ENCODE peak calls at places on chromosomes 7 and 10, in nine cellular contexts. H is HCT116, G is PC-3, T is GM23338, N is neural progenitor cell, D is SK-N-SH, J is GM23248, L is OCI-LY7, M is MM.1S. O is an unnamed sample.

GRCh38 chr10:370222-370825 is 235.1 kb downstream of the ZMYND11 start:
- DNase-seq in N (no peak), D (peak; percentile 45), M (no peak), H (no peak), T (no peak), L (no peak), J (peak; percentile 12), G (peak; percentile 4), O (no peak)

GRCh38 chr7:80136276-80137045 is 1.8 kb downstream of the GNAI1 start:
- DNase-seq in L (no peak), N (peak; percentile 13), G (peak; percentile 50), D (no peak), M (no peak), T (no peak), J (peak; percentile 87), H (no peak), O (peak; percentile 16)

GRCh38 chr10:82497451-82497850 is 622.5 kb downstream of the NRG3 start:
- DNase-seq in M (no peak), J (no peak), L (no peak), D (no peak), G (no peak), T (no peak), N (no peak), H (no peak), O (no peak)

GRCh38 chr7:128005117-128005516 is 26.1 kb downstream of the LRRC4 start:
- DNase-seq in T (no peak), J (no peak), G (no peak), H (no peak), N (no peak), D (no peak), M (no peak), L (peak; percentile 76), O (no peak)

GRCh38 chr7:47507514-47507913 is 74.4 kb downstream of the TNS3 start:
- DNase-seq in G (no peak), M (no peak), N (peak; percentile 59), J (no peak), T (no peak), D (no peak), L (no peak), H (no peak), O (no peak)

GRCh38 chr10:91287276-91287675 is 66.8 kb downstream of the PCGF5 start:
- DNase-seq in H (no peak), N (no peak), G (no peak), D (no peak), L (no peak), J (no peak), M (no peak), T (no peak), O (no peak)

GRCh38 chr7:34108150-34108549 is 202.8 kb downstream of the BMPER start:
- DNase-seq in D (no peak), H (no peak), G (no peak), N (no peak), J (peak; percentile 67), T (no peak), M (no peak), L (no peak), O (peak; percentile 26)

GRCh38 chr7:88761779-88762178 is 2.3 kb downstream of the ZNF804B start:
- DNase-seq in G (no peak), L (no peak), D (peak; percentile 25), J (no peak), N (no peak), H (no peak), M (no peak), T (peak; percentile 10), O (no peak)

GRCh38 chr7:42671627-42672026 is 240.2 kb downstream of the C7orf25 start:
- DNase-seq in N (no peak), L (no peak), H (no peak), M (no peak), T (no peak), J (peak; percentile 85), G (peak; percentile 55), D (no peak), O (no peak)

GRCh38 chr10:27742195-27742925 is 3.3 kb downstream of the MKX start:
- DNase-seq in L (peak; percentile 81), N (peak; percentile 92), H (peak; percentile 67), D (peak; percentile 52), M (peak; percentile 91), G (peak; percentile 75), T (peak; percentile 89), J (peak; percentile 97), O (peak; percentile 93)

GRCh38 chr7:75795831-75796285 is 17.7 kb downstream of the CCL24 start:
- DNase-seq in H (no peak), J (no peak), D (no peak), T (no peak), M (no peak), G (no peak), N (no peak), L (no peak), O (peak; percentile 40)

GRCh38 chr7:1046722-1047679 is 2.7 kb downstream of the GPR146 start:
- DNase-seq in H (no peak), M (no peak), T (no peak), J (no peak), L (no peak), N (no peak), G (peak; percentile 5), D (peak; percentile 74), O (no peak)

GRCh38 chr10:84337199-84337598 is 8.8 kb downstream of the CCSER2 start:
- DNase-seq in T (no peak), N (no peak), M (no peak), J (peak; percentile 85), L (no peak), H (no peak), G (peak; percentile 20), D (no peak), O (no peak)

GRCh38 chr7:77326131-77326530 is 90.0 kb downstream of the GSAP start:
- DNase-seq in N (no peak), T (no peak), L (no peak), H (no peak), D (no peak), G (peak; percentile 61), J (peak; percentile 49), M (no peak), O (no peak)

GRCh38 chr7:110909102-110909501 is 181.8 kb upstream of the LRRN3 start:
- DNase-seq in L (no peak), H (no peak), G (peak; percentile 65), M (no peak), J (no peak), N (no peak), T (no peak), D (no peak), O (no peak)

GRCh38 chr10:114650266-114650665 is 7.8 kb downstream of the ABLIM1 start:
- DNase-seq in N (no peak), D (no peak), J (no peak), T (no peak), L (no peak), H (no peak), G (no peak), M (no peak), O (no peak)

GRCh38 chr10:114648368-114648767 is 9.7 kb downstream of the ABLIM1 start:
- DNase-seq in N (no peak), G (peak; percentile 46), H (no peak), L (no peak), T (no peak), D (no peak), M (no peak), J (peak; percentile 64), O (peak; percentile 59)

GRCh38 chr10:114649217-114649906 is 8.7 kb downstream of the ABLIM1 start:
- DNase-seq in T (no peak), H (no peak), L (no peak), N (no peak), M (no peak), J (no peak), D (no peak), G (no peak), O (no peak)

GRCh38 chr10:114652402-114653368 is 5.4 kb downstream of the ABLIM1 start:
- DNase-seq in H (no peak), M (no peak), T (no peak), G (no peak), L (no peak), N (no peak), J (no peak), D (no peak), O (no peak)

GRCh38 chr10:114650831-114651230 is 7.2 kb downstream of the ABLIM1 start:
- DNase-seq in N (no peak), G (no peak), L (no peak), J (no peak), D (no peak), M (no peak), T (no peak), H (no peak), O (no peak)
- H3K27ac ChIP-seq in N (no peak overlapping the region), G (no peak overlapping the region), L (no peak overlapping the region), J (no peak overlapping the region), D (no peak overlapping the region), M (no peak overlapping the region), T (no peak overlapping the region), H (no peak overlapping the region), O (no peak overlapping the region)

DNA sequence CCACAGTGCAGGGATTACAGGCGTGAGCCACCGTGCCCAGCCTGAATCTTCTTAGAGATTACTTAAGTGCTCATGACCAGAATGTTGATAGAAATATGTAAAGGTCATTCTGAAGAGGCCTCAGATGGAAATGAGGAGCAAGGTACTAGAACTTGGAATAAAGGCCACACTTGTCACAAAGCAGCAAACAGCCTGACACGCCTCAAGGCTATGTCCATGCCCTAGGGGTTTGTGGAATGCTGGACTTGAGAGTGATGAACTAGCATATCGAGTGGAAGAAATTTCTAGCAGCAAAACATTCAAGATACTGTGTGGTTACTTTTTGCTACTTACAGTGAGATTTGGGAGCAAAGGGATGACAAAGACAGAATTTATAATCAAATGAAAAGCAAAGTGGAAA is 39.0 kb downstream of the ZNF438 start:
- DNase-seq in D (no peak), G (no peak), T (no peak), L (no peak), M (no peak), N (no peak), H (no peak), J (no peak), O (no peak)
- TF ChIP-seq EZH2phosphoT487 in D (no peak), G (no peak), T (no peak), L (no peak), M (no peak), N (no peak), H (no peak), J (no peak), O (no peak)

GRCh38 chr7:139782932-139783331 is 5.1 kb upstream of the HIPK2 start:
- DNase-seq in D (no peak), G (no peak), J (no peak), N (peak; percentile 28), H (no peak), T (no peak), M (no peak), L (no peak), O (no peak)
- H3K27ac ChIP-seq in D (no peak overlapping the region), G (peak overlapping the region; percentile 49), J (no peak overlapping the region), N (no peak overlapping the region), H (no peak overlapping the region), T (no peak overlapping the region), M (no peak overlapping the region), L (no peak overlapping the region), O (no peak overlapping the region)

GRCh38 chr7:20062932-20063331 is 154.3 kb downstream of the MACC1 start:
- DNase-seq in M (no peak), T (no peak), L (no peak), H (no peak), N (no peak), G (no peak), D (no peak), J (no peak), O (no peak)

GRCh38 chr7:20064181-20064970 is 152.8 kb downstream of the MACC1 start:
- DNase-seq in N (peak; percentile 38), L (no peak), H (no peak), J (peak; percentile 66), G (no peak), D (no peak), M (no peak), T (no peak), O (no peak)

GRCh38 chr7:20063645-20064044 is 153.5 kb downstream of the MACC1 start:
- DNase-seq in M (no peak), L (no peak), G (no peak), H (no peak), T (no peak), J (no peak), D (no peak), N (no peak), O (no peak)

GRCh38 chr7:20064974-20065862 is 152.0 kb downstream of the MACC1 start:
- DNase-seq in G (no peak), L (peak; percentile 70), T (no peak), M (peak; percentile 96), N (no peak), H (peak; percentile 18), D (no peak), J (peak; percentile 81), O (peak; percentile 18)
- TF ChIP-seq EZH2phosphoT487 in G (no peak), L (no peak), T (no peak), M (no peak), N (no peak), H (no peak), D (no peak), J (no peak), O (no peak)